ENCODE peak calls at places on chromosomes 16 and 17, in four cellular contexts. U is GM12878, X is HepG2, K is K562. J is an unnamed sample.

GRCh38 chr16:66091462-66091861 is 275.0 kb upstream of the CDH5 start:
- DNase-seq in X (no peak), U (no peak), K (no peak), J (no peak)

GRCh38 chr16:9625122-9625521 is 533.7 kb downstream of the HAPSTR1 start:
- DNase-seq in K (no peak), U (no peak), X (no peak), J (no peak)

GRCh38 chr16:54931757-54932660 is 1.3 kb downstream of the IRX5 start:
- DNase-seq in U (no peak), X (no peak), K (no peak), J (peak)

GRCh38 chr16:56519459-56520250 is at the start of gene BBS2:
- DNase-seq in K (peak), X (peak), U (peak), J (peak)

GRCh38 chr17:41639492-41640473 is 15.4 kb upstream of the KRT17 start:
- DNase-seq in K (no peak), U (no peak), X (peak), J (no peak)

GRCh38 chr17:54902017-54902416 is 1.4 kb downstream of the TOM1L1 start:
- DNase-seq in K (no peak), U (no peak), X (no peak), J (no peak)

GRCh38 chr17:6548034-6548433 is 8.3 kb downstream of the PITPNM3 start:
- DNase-seq in K (no peak), U (no peak), X (no peak), J (no peak)

GRCh38 chr16:48963306-48963705 is 318.3 kb downstream of the CBLN1 start:
- DNase-seq in K (no peak), X (no peak), U (no peak), J (no peak)

GRCh38 chr16:86854058-86854621 is 275.8 kb downstream of the FOXL1 start:
- DNase-seq in U (no peak), K (no peak), X (no peak), J (no peak)

GRCh38 chr16:853306-853705 is 52.8 kb upstream of the GNG13 start:
- DNase-seq in X (no peak), U (no peak), K (no peak), J (no peak)

GRCh38 chr17:36946726-36947091 is 2.0 kb upstream of the AATF start:
- DNase-seq in K (no peak), X (no peak), U (no peak), J (no peak)

GRCh38 chr17:77610518-77610893 is 348.0 kb upstream of the TNRC6C start:
- DNase-seq in U (no peak), X (no peak), K (no peak), J (peak)

GRCh38 chr17:40097931-40098845 is 2.2 kb downstream of the NR1D1 start:
- DNase-seq in X (peak), U (no peak), K (peak), J (no peak)

GRCh38 chr17:50668025-50668837 is 33.5 kb downstream of the ABCC3 start:
- DNase-seq in U (no peak), K (no peak), X (no peak), J (no peak)

GRCh38 chr16:78452030-78452429 is 352.6 kb downstream of the WWOX start:
- DNase-seq in X (no peak), U (no peak), K (no peak), J (no peak)

GRCh38 chr17:10875984-10876555 is 38.2 kb upstream of the PIRT start:
- DNase-seq in K (peak), X (peak), U (no peak), J (no peak)

GRCh38 chr16:14329727-14330363 is 258.7 kb downstream of the MRTFB start:
- DNase-seq in U (no peak), K (no peak), X (peak), J (no peak)

GRCh38 chr17:7111784-7112526 is 2.7 kb downstream of the ASGR2 start:
- DNase-seq in U (no peak), X (peak), K (no peak), J (no peak)

GRCh38 chr16:86357950-86358349 is 152.4 kb upstream of the FOXF1 start:
- DNase-seq in K (no peak), U (no peak), X (no peak), J (no peak)

GRCh38 chr16:49672753-49673152 is 183.2 kb downstream of the ZNF423 start:
- DNase-seq in X (no peak), U (no peak), K (no peak), J (no peak)

GRCh38 chr17:62968445-62968923 is 2.4 kb downstream of the TANC2 start:
- DNase-seq in U (peak), K (peak), X (peak), J (no peak)

GRCh38 chr16:17233301-17234002 is 237.3 kb downstream of the XYLT1 start:
- DNase-seq in K (no peak), U (no peak), X (no peak), J (no peak)

GRCh38 chr17:27868565-27868964 is 24.6 kb downstream of the LYRM9 start:
- DNase-seq in U (no peak), K (no peak), X (no peak), J (no peak)

GRCh38 chr16:84087461-84088151 is 29.1 kb downstream of the MBTPS1 start:
- DNase-seq in X (no peak), U (no peak), K (no peak), J (no peak)

GRCh38 chr16:53052519-53053501 is at the start of gene CHD9NB:
- DNase-seq in X (peak), K (no peak), U (no peak), J (no peak)

GRCh38 chr17:19756551-19756950 is 8.5 kb upstream of the ALDH3A1 start:
- DNase-seq in X (no peak), U (no peak), K (no peak), J (no peak)

GRCh38 chr17:76982408-76983074 is 114.3 kb downstream of the MGAT5B start:
- DNase-seq in K (no peak), U (no peak), X (no peak), J (no peak)

GRCh38 chr16:63311313-63311712 is 1275.1 kb upstream of the CDH8 start:
- DNase-seq in U (no peak), X (no peak), K (no peak), J (no peak)

GRCh38 chr16:46737621-46738214 is 10.4 kb downstream of the MYLK3 start:
- DNase-seq in K (no peak), U (no peak), X (no peak), J (no peak)

GRCh38 chr17:65395924-65396323 is 165.5 kb downstream of the AXIN2 start:
- DNase-seq in K (no peak), X (no peak), U (no peak), J (no peak)
- TF ChIP-seq BRCA1 in K (no peak), X (no peak), U (no peak), J (no peak)

GRCh38 chr17:31594416-31594815 is 202.9 kb downstream of the RAB11FIP4 start:
- DNase-seq in X (no peak), U (no peak), K (no peak), J (no peak)

GRCh38 chr17:31595076-31595475 is 203.6 kb downstream of the RAB11FIP4 start:
- DNase-seq in U (no peak), K (no peak), X (no peak), J (no peak)

GRCh38 chr17:31595666-31596381 is 204.3 kb downstream of the RAB11FIP4 start:
- DNase-seq in K (no peak), U (no peak), X (no peak), J (no peak)

GRCh38 chr17:31591924-31592323 is 200.4 kb downstream of the RAB11FIP4 start:
- DNase-seq in K (no peak), X (no peak), U (no peak), J (no peak)

DNA sequence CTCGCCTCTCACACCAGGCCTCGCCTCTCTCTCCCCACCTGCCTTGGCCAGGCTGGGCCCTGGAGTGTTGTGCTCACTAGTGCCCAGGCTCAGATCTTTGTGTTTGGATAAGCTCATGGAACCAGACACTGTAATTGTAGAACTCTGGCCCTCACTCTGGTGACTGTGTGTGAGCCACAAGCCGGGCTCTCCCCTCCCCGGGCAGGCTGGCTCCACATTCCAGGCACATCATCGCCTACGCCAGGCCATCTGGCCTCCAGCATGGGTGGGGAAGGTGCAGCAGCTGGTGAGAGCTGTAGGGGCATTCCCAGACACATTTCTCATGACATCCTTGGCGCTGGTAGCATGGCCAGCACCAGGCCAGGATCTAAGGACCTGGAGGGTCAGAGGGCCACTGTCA is 202.3 kb downstream of the RAB11FIP4 start:
- DNase-seq in U (no peak), K (no peak), X (no peak), J (no peak)
- H3K4me2 ChIP-seq in U (no peak), K (no peak), X (no peak), J (no peak)

GRCh38 chr17:44968225-44969143 is at the start of gene C1QL1:
- DNase-seq in K (peak), X (peak), U (no peak), J (peak)
- TF ChIP-seq BRCA1 in K (no peak), X (no peak), U (no peak), J (no peak)

GRCh38 chr17:229945-230235 is 48.4 kb upstream of the DOC2B start:
- DNase-seq in K (no peak), X (no peak), U (no peak), J (no peak)
- H3K4me2 ChIP-seq in K (no peak), X (no peak), U (no peak), J (no peak)

GRCh38 chr17:17757944-17758343 is 76.7 kb downstream of the RAI1 start:
- DNase-seq in K (no peak), U (no peak), X (no peak), J (no peak)

GRCh38 chr17:17755715-17756114 is 74.5 kb downstream of the RAI1 start:
- DNase-seq in X (no peak), U (no peak), K (no peak), J (no peak)

GRCh38 chr17:17759164-17759563 is 77.6 kb downstream of the SREBF1 start:
- DNase-seq in U (no peak), K (no peak), X (no peak), J (no peak)

GRCh38 chr17:17758443-17758842 is 77.2 kb downstream of the RAI1 start:
- DNase-seq in K (no peak), U (no peak), X (no peak), J (no peak)

GRCh38 chr17:17757391-17757791 is 76.1 kb downstream of the RAI1 start:
- DNase-seq in K (no peak), U (no peak), X (no peak), J (no peak)
- TF ChIP-seq BRCA1 in K (no peak), U (no peak), X (no peak), J (no peak)

GRCh38 chr16:82059161-82059982 is 24.3 kb downstream of the HSD17B2 start:
- DNase-seq in U (no peak), K (no peak), X (no peak), J (no peak)

GRCh38 chr16:82061861-82062525 is 26.9 kb downstream of the HSD17B2 start:
- DNase-seq in X (no peak), U (no peak), K (peak), J (no peak)

GRCh38 chr16:82063456-82064082 is 28.5 kb downstream of the HSD17B2 start:
- DNase-seq in X (peak), K (no peak), U (no peak), J (no peak)

GRCh38 chr16:82059983-82060421 is 24.9 kb downstream of the HSD17B2 start:
- DNase-seq in K (no peak), X (peak), U (no peak), J (no peak)

DNA sequence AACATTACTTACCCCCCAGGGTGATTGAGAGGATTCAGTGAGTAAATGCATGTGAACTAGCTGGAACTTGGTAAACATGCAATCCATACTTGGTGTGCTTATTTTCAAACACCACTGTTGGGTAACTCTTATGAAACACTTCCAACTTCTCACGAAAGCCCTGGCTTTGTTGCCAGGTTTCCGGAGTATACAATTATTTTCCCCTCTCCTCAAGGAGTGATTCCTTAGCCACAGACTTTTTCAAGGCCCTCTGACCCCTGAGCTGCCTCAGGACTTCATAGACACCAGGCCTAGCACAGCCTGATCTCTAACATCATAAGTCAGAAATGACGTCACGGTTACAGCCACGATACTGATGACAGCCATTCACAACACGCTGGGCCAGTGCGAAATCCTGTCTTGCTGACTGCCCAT is 27.6 kb downstream of the HSD17B2 start:
- DNase-seq in K (no peak), X (peak), U (no peak), J (no peak)
- H3K4me2 ChIP-seq in K (no peak), X (peak), U (no peak), J (no peak)

J was measured in H1.